ENCODE peak calls at places on chromosomes 11 and 22, in five cellular contexts. Y is neuronal stem cell, Q is tibial nerve, B is heart right ventricle, P is uterus. U is an unnamed sample.

GRCh38 chr11:123330948-123331347 is 99.1 kb upstream of the GRAMD1B start:
- DNase-seq in Y (no peak), Q (no peak), B (no peak), P (no peak), U (no peak)

GRCh38 chr22:27990451-27990840 is 71.4 kb upstream of the PITPNB start:
- DNase-seq in Y (no peak), Q (no peak), B (no peak), P (no peak), U (no peak)

GRCh38 chr11:35303596-35304392 is 115.6 kb downstream of the SLC1A2 start:
- DNase-seq in Y (no peak), Q (peak; percentile 33), B (peak; percentile 41), P (peak; percentile 77), U (no peak)

GRCh38 chr11:84673753-84674152 is 953.4 kb downstream of the DLG2 start:
- DNase-seq in Y (no peak), Q (no peak), B (no peak), P (no peak), U (no peak)

GRCh38 chr22:41347066-41347859 is 34.5 kb upstream of the TEF start:
- DNase-seq in Y (no peak), Q (no peak), B (peak; percentile 42), P (no peak), U (peak; percentile 64)

GRCh38 chr11:65719887-65720236 is 736 bp downstream of the RNASEH2C start:
- DNase-seq in Y (no peak), Q (no peak), B (no peak), P (peak; percentile 44), U (no peak)

GRCh38 chr11:92885600-92885999 is 83.9 kb upstream of the MTNR1B start:
- DNase-seq in Y (no peak), Q (no peak), B (no peak), P (no peak), U (no peak)

GRCh38 chr22:21727159-21727558 is 8.4 kb downstream of the YPEL1 start:
- DNase-seq in Y (no peak), Q (no peak), B (no peak), P (no peak), U (no peak)

GRCh38 chr11:41102471-41102870 is 357.0 kb downstream of the LRRC4C start:
- DNase-seq in Y (no peak), Q (no peak), B (no peak), P (no peak), U (no peak)

GRCh38 chr11:65887723-65888162 is 528 bp downstream of the FIBP start:
- DNase-seq in Y (no peak), Q (no peak), B (no peak), P (no peak), U (no peak)

GRCh38 chr11:68373189-68373809 is 60.9 kb downstream of the LRP5 start:
- DNase-seq in Y (no peak), Q (no peak), B (peak; percentile 43), P (peak; percentile 69), U (no peak)

GRCh38 chr11:62402226-62402625 is 16.6 kb upstream of the SCGB1A1 start:
- DNase-seq in Y (no peak), Q (peak; percentile 71), B (peak; percentile 64), P (peak; percentile 83), U (peak; percentile 41)

GRCh38 chr22:19174106-19175025 is 4.2 kb downstream of the SLC25A1 start:
- DNase-seq in Y (no peak), Q (peak; percentile 68), B (no peak), P (peak; percentile 40), U (no peak)

GRCh38 chr22:48516571-48516970 is 1311.1 kb downstream of the BRD1 start:
- DNase-seq in Y (no peak), Q (no peak), B (no peak), P (no peak), U (no peak)

GRCh38 chr22:48513446-48513845 is 1314.2 kb downstream of the BRD1 start:
- DNase-seq in Y (no peak), Q (no peak), B (no peak), P (no peak), U (no peak)

GRCh38 chr22:48511781-48512327 is 1315.8 kb downstream of the BRD1 start:
- DNase-seq in Y (no peak), Q (no peak), B (no peak), P (no peak), U (peak; percentile 26)

GRCh38 chr22:48515571-48516200 is 1312.0 kb downstream of the BRD1 start:
- DNase-seq in Y (no peak), Q (no peak), B (no peak), P (no peak), U (no peak)

GRCh38 chr22:48513929-48514328 is 1313.7 kb downstream of the BRD1 start:
- DNase-seq in Y (no peak), Q (no peak), B (no peak), P (no peak), U (no peak)
- H3K9me3 ChIP-seq in Y (no peaks in the 10 kb centered on the region), Q (no peaks in the 10 kb centered on the region), B (no peaks in the 10 kb centered on the region), P (no peaks in the 10 kb centered on the region), U (no peaks in the 10 kb centered on the region)

GRCh38 chr22:22879675-22880029 is 8.0 kb upstream of the IGLL5 start:
- DNase-seq in Y (no peak), Q (no peak), B (no peak), P (no peak), U (no peak)
- H3K27ac ChIP-seq in Y (no peak overlapping the region), Q (no peak overlapping the region), B (no peak overlapping the region), P (no peak overlapping the region), U (no peak overlapping the region)

GRCh38 chr11:6480299-6480914 is 724 bp downstream of the ARFIP2 start:
- DNase-seq in Y (no peak), Q (no peak), B (no peak), P (no peak), U (no peak)

GRCh38 chr11:6483015-6483414 is 1.7 kb downstream of the TIMM10B start:
- DNase-seq in Y (no peak), Q (no peak), B (no peak), P (no peak), U (no peak)

GRCh38 chr11:6481012-6481923 is at the start of the genes ARFIP2 and TIMM10B:
- DNase-seq in Y (peak; percentile 93), Q (peak; percentile 96), B (peak; percentile 99), P (peak; percentile 98), U (peak; percentile 98)

GRCh38 chr11:6482431-6482830 is 1.1 kb downstream of the TIMM10B start:
- DNase-seq in Y (no peak), Q (no peak), B (no peak), P (no peak), U (no peak)

GRCh38 chr11:6481924-6482275 is 599 bp downstream of the TIMM10B start:
- DNase-seq in Y (no peak), Q (no peak), B (no peak), P (no peak), U (no peak)
- H3K36me3 ChIP-seq in Y (peaks cover 81% of the 10 kb centered on the region), Q (no peaks in the 10 kb centered on the region), B (peaks cover 70% of the 10 kb centered on the region), P (no peaks in the 10 kb centered on the region), U (peaks cover 22% of the 10 kb centered on the region)

GRCh38 chr22:49517211-49517610 is 310.5 kb downstream of the BRD1 start:
- DNase-seq in Y (no peak), Q (no peak), B (no peak), P (no peak), U (no peak)

GRCh38 chr22:49519117-49519737 is 308.4 kb downstream of the BRD1 start:
- DNase-seq in Y (no peak), Q (no peak), B (no peak), P (no peak), U (no peak)

GRCh38 chr22:49515486-49515885 is 312.2 kb downstream of the BRD1 start:
- DNase-seq in Y (no peak), Q (no peak), B (no peak), P (no peak), U (no peak)

GRCh38 chr22:49518436-49518970 is 309.2 kb downstream of the BRD1 start:
- DNase-seq in Y (no peak), Q (no peak), B (no peak), P (no peak), U (no peak)

GRCh38 chr22:49517721-49518120 is 310.0 kb downstream of the BRD1 start:
- DNase-seq in Y (no peak), Q (no peak), B (no peak), P (no peak), U (no peak)
- H3K9me3 ChIP-seq in Y (no peaks in the 10 kb centered on the region), Q (no peaks in the 10 kb centered on the region), B (no peaks in the 10 kb centered on the region), P (no peaks in the 10 kb centered on the region), U (no peaks in the 10 kb centered on the region)